ENCODE peak calls at places on chromosomes 2 and 18, in four cellular contexts. C is sciatic nerve; F is brain microvascular endothelial cell; N is CD8-positive, alpha-beta T cell. A is an unnamed sample.

GRCh38 chr18:7562491-7562890 is 4.6 kb upstream of the PTPRM start:
- DNase-seq in C (no peak), F (no peak), N (no peak), A (no peak)

GRCh38 chr2:76998713-76999112 is 523.5 kb downstream of the LRRTM4 start:
- DNase-seq in C (no peak), F (no peak), N (no peak), A (no peak)

GRCh38 chr2:128754246-128754724 is 435.6 kb upstream of the HS6ST1 start:
- DNase-seq in C (no peak), F (peak; percentile 56), N (no peak), A (no peak)

GRCh38 chr2:219627105-219628100 is at the start of gene SLC4A3:
- DNase-seq in C (no peak), F (no peak), N (no peak), A (no peak)

GRCh38 chr2:14628906-14629305 is 3.6 kb upstream of the LRATD1 start:
- DNase-seq in C (no peak), F (no peak), N (no peak), A (no peak)

GRCh38 chr2:218263817-218264611 is 3.2 kb downstream of the GPBAR1 start:
- DNase-seq in C (peak; percentile 45), F (no peak), N (no peak), A (no peak)

GRCh38 chr2:17644997-17645715 is 104.7 kb downstream of the VSNL1 start:
- DNase-seq in C (no peak), F (peak; percentile 15), N (no peak), A (no peak)

GRCh38 chr2:44793322-44793870 is 148.1 kb upstream of the SIX3 start:
- DNase-seq in C (no peak), F (peak; percentile 45), N (no peak), A (no peak)

GRCh38 chr2:134398300-134398699 is 144.4 kb downstream of the MGAT5 start:
- DNase-seq in C (no peak), F (peak; percentile 72), N (no peak), A (no peak)

GRCh38 chr2:96631804-96632435 is 6.2 kb downstream of the KANSL3 start:
- DNase-seq in C (no peak), F (no peak), N (no peak), A (no peak)

GRCh38 chr2:72983500-72984039 is 66.3 kb downstream of the EMX1 start:
- DNase-seq in C (no peak), F (no peak), N (no peak), A (no peak)

GRCh38 chr2:231854616-231855125 is 68.4 kb downstream of the COPS7B start:
- DNase-seq in C (no peak), F (no peak), N (no peak), A (no peak)

GRCh38 chr2:181810823-181811695 is 80.5 kb upstream of the ITPRID2 start:
- DNase-seq in C (no peak), F (peak; percentile 95), N (no peak), A (no peak)

GRCh38 chr2:106956879-106957278 is 70.9 kb upstream of the ST6GAL2 start:
- DNase-seq in C (no peak), F (peak; percentile 96), N (no peak), A (no peak)

GRCh38 chr2:177264209-177264538 is 353 bp downstream of the NFE2L2 start:
- DNase-seq in C (no peak), F (no peak), N (no peak), A (no peak)

GRCh38 chr2:236688563-236689392 is 119.2 kb downstream of the ACKR3 start:
- DNase-seq in C (no peak), F (no peak), N (no peak), A (no peak)

GRCh38 chr2:68284896-68285295 is 32.6 kb upstream of the PPP3R1 start:
- DNase-seq in C (no peak), F (no peak), N (no peak), A (no peak)

GRCh38 chr18:12689256-12689655 is 13.3 kb downstream of the CEP76 start:
- DNase-seq in C (no peak), F (no peak), N (no peak), A (no peak)

A was measured in natural killer cell treated with Interleukin-12 subunit alpha and Interleukin-12 subunit beta and Interleukin-15 and Interleukin-18, amount 100 ng/mL, for 72 hours.